ENCODE peak calls at places on chromosomes 1 and 21, in nine cellular contexts. R is ELR; F is iPS DF 6.9; N is AG09309; J is activated naive CD4-positive, alpha-beta T cell treated with anti-CD3 and anti-CD28 coated beads for 36 hours; T is dermis microvascular lymphatic vessel endothelial cell; H is DMS79 treated with DMSO at 0.1 percent for 48 hours; V is stimulated activated naive CD4-positive, alpha-beta T cell; B is stimulated activated CD8-positive, alpha-beta memory T cell treated with anti-CD3 and anti-CD28 coated beads, Interleukin-2, amount 100 ng/mL, for 1 hour. U is an unnamed sample.

GRCh38 chr1:99917214-99917613 is 52.6 kb upstream of the SLC35A3 start:
- DNase-seq in J (no peak), N (no peak), F (no peak), H (no peak), T (no peak), B (no peak), V (no peak), R (no peak), U (no peak)

GRCh38 chr1:10692401-10693021 is 103.9 kb downstream of the CASZ1 start:
- DNase-seq in F (no peak), J (peak), B (peak), N (no peak), T (no peak), R (peak), H (no peak), V (peak), U (peak)

GRCh38 chr21:46322351-46323226 is 1.1 kb downstream of the C21orf58 start:
- DNase-seq in J (peak), F (no peak), V (no peak), B (no peak), R (peak), T (no peak), N (no peak), H (peak), U (no peak)

GRCh38 chr1:201050515-201051277 is 27.2 kb upstream of the KIF21B start:
- DNase-seq in J (no peak), N (no peak), V (no peak), B (no peak), R (peak), F (no peak), T (no peak), H (no peak), U (no peak)

GRCh38 chr1:97056386-97056785 is 334.8 kb downstream of the PTBP2 start:
- DNase-seq in T (no peak), V (no peak), N (no peak), F (no peak), J (no peak), H (no peak), R (no peak), B (no peak), U (no peak)

GRCh38 chr1:92475029-92475428 is 11.7 kb downstream of the GFI1 start:
- DNase-seq in V (no peak), R (no peak), H (no peak), B (no peak), J (no peak), F (no peak), N (no peak), T (no peak), U (no peak)

GRCh38 chr1:23585321-23586022 is 26.2 kb upstream of the ID3 start:
- DNase-seq in R (peak), B (no peak), F (no peak), H (no peak), J (no peak), N (peak), V (no peak), T (no peak), U (no peak)

GRCh38 chr1:54567961-54568360 is 19.9 kb downstream of the ACOT11 start:
- DNase-seq in T (no peak), R (no peak), N (no peak), B (no peak), V (no peak), H (no peak), F (no peak), J (no peak), U (no peak)

GRCh38 chr1:109034382-109034781 is 7.5 kb downstream of the WDR47 start:
- DNase-seq in B (no peak), H (no peak), R (no peak), N (no peak), V (no peak), J (no peak), F (no peak), T (no peak), U (no peak)

GRCh38 chr21:32578107-32578691 is 7.1 kb downstream of the TCP10L start:
- DNase-seq in B (no peak), R (peak), N (no peak), F (no peak), H (no peak), T (no peak), J (peak), V (no peak), U (peak)

GRCh38 chr1:155324717-155325595 is 4.3 kb downstream of the RUSC1 start:
- DNase-seq in F (no peak), B (no peak), R (peak), T (no peak), N (no peak), J (peak), H (peak), V (no peak), U (peak)

GRCh38 chr1:67652800-67653199 is 32.2 kb upstream of the GADD45A start:
- DNase-seq in V (no peak), J (no peak), N (peak), H (peak), T (no peak), B (no peak), F (no peak), R (peak), U (no peak)

GRCh38 chr1:2143814-2144500 is 50.6 kb downstream of the FAAP20 start:
- DNase-seq in J (no peak), R (no peak), H (no peak), V (no peak), N (no peak), F (no peak), T (no peak), B (no peak), U (no peak)

GRCh38 chr1:210907406-210907805 is 226.5 kb downstream of the KCNH1 start:
- DNase-seq in J (no peak), N (no peak), V (no peak), H (no peak), B (no peak), R (no peak), F (no peak), T (no peak), U (no peak)

GRCh38 chr1:205091043-205091740 is 6.9 kb upstream of the TMEM81 start:
- DNase-seq in V (no peak), J (no peak), T (peak), N (peak), R (no peak), H (no peak), B (no peak), F (no peak), U (peak)

GRCh38 chr1:21586926-21587601 is 77.8 kb downstream of the ALPL start:
- DNase-seq in F (no peak), J (no peak), V (no peak), N (peak), T (no peak), B (no peak), R (peak), H (no peak), U (peak)

GRCh38 chr1:159980786-159981185 is 26.7 kb upstream of the SLAMF9 start:
- DNase-seq in F (no peak), J (no peak), B (no peak), R (no peak), H (no peak), T (no peak), N (no peak), V (no peak), U (no peak)

GRCh38 chr1:46587072-46587471 is 17.0 kb downstream of the MKNK1 start:
- DNase-seq in H (no peak), T (no peak), J (no peak), B (no peak), N (no peak), R (no peak), F (no peak), V (no peak), U (no peak)

GRCh38 chr1:52917156-52917555 is 4.4 kb downstream of the ECHDC2 start:
- DNase-seq in R (no peak), J (no peak), T (no peak), V (no peak), F (no peak), H (no peak), B (no peak), N (no peak), U (no peak)

U was measured in SK-N-SH.